ENCODE peak calls at places on chromosome 7, in nine cellular contexts. Z is BJ, B is mucosa of gallbladder, N is ureter, L is heart left ventricle, X is ovary, V is NCI-H1092 treated with DMSO at 0.1 percent for 48 hours, T is skeletal muscle cell, O is cardiac fibroblast. A is an unnamed sample.

GRCh38 chr7:18364403-18364795 is 131.2 kb upstream of the HDAC9 start:
- DNase-seq in L (no peak), O (no peak), X (no peak), B (no peak), N (no peak), Z (no peak), T (no peak), V (no peak), A (no peak)

GRCh38 chr7:69610675-69611037 is 12.4 kb downstream of the AUTS2 start:
- DNase-seq in B (no peak), X (no peak), O (no peak), L (no peak), N (no peak), V (no peak), T (no peak), Z (no peak), A (no peak)

GRCh38 chr7:50982626-50983025 is 199.9 kb upstream of the GRB10 start:
- DNase-seq in T (no peak), O (peak), N (no peak), L (no peak), X (no peak), Z (no peak), B (no peak), V (no peak), A (no peak)

GRCh38 chr7:114986181-114986800 is 64.4 kb downstream of the MDFIC start:
- DNase-seq in Z (no peak), B (no peak), L (no peak), O (no peak), T (no peak), X (no peak), V (no peak), N (no peak), A (no peak)

GRCh38 chr7:80087768-80088170 is 46.9 kb upstream of the GNAI1 start:
- DNase-seq in X (no peak), V (no peak), T (no peak), N (no peak), L (no peak), O (no peak), B (no peak), Z (no peak), A (no peak)

GRCh38 chr7:88328787-88329186 is 22.1 kb upstream of the STEAP4 start:
- DNase-seq in Z (no peak), T (no peak), B (no peak), V (no peak), L (no peak), O (no peak), N (no peak), X (no peak), A (no peak)

GRCh38 chr7:99748846-99749579 is 14.0 kb upstream of the CYP3A7 start:
- DNase-seq in V (no peak), T (no peak), Z (no peak), O (no peak), B (no peak), L (no peak), N (no peak), X (no peak), A (no peak)

GRCh38 chr7:144109283-144109682 is at the start of gene OR2A2:
- DNase-seq in O (no peak), V (no peak), L (no peak), T (no peak), N (no peak), B (no peak), X (no peak), Z (no peak), A (no peak)

GRCh38 chr7:23246540-23246939 is at the start of gene GPNMB:
- DNase-seq in B (no peak), L (no peak), Z (peak), O (peak), V (no peak), N (peak), T (peak), X (peak), A (peak)

GRCh38 chr7:108225531-108226181 is 95.5 kb upstream of the LAMB4 start:
- DNase-seq in O (no peak), X (no peak), T (no peak), B (no peak), N (no peak), V (no peak), Z (no peak), L (no peak), A (no peak)

GRCh38 chr7:120259382-120259781 is 13.6 kb upstream of the KCND2 start:
- DNase-seq in V (no peak), Z (no peak), T (peak), X (no peak), N (no peak), B (no peak), L (no peak), O (peak), A (no peak)

GRCh38 chr7:130793855-130794618 is 60.0 kb upstream of the KLF14 start:
- DNase-seq in L (no peak), X (peak), V (no peak), T (no peak), Z (no peak), B (no peak), N (no peak), O (peak), A (no peak)

GRCh38 chr7:87574630-87575029 is 26.1 kb downstream of the ABCB1 start:
- DNase-seq in V (no peak), Z (peak), O (peak), N (no peak), X (no peak), L (no peak), T (peak), B (no peak), A (no peak)

GRCh38 chr7:88324699-88325098 is 18.0 kb upstream of the STEAP4 start:
- DNase-seq in T (no peak), Z (no peak), V (no peak), O (no peak), X (no peak), N (no peak), B (no peak), L (no peak), A (no peak)

A was measured in adrenal gland.